ENCODE peak calls at places on chromosome 14, in eight cellular contexts. Q, P, Y, G, O, R, T and E are unnamed samples.

GRCh38 chr14:89853976-89854693 is 100.4 kb downstream of the EFCAB11 start:
- DNase-seq in Q (no peak), P (no peak), Y (no peak), G (no peak), O (peak), R (peak), T (no peak), E (no peak)

GRCh38 chr14:70972107-70972976 is 65.1 kb downstream of the PCNX1 start:
- DNase-seq in Q (peak), P (peak), Y (peak), G (peak), O (peak), R (peak), T (peak), E (peak)

GRCh38 chr14:66965831-66966230 is 223.4 kb upstream of the GARIN2 start:
- DNase-seq in Q (peak), P (no peak), Y (no peak), G (no peak), O (no peak), R (no peak), T (no peak), E (no peak)

GRCh38 chr14:24662753-24663152 is 28.8 kb upstream of the GZMB start:
- DNase-seq in Q (no peak), P (no peak), Y (no peak), G (no peak), O (no peak), R (no peak), T (peak), E (no peak)

GRCh38 chr14:32134448-32135070 is 57.5 kb downstream of the ARHGAP5 start:
- DNase-seq in Q (peak), P (no peak), Y (no peak), G (no peak), O (no peak), R (peak), T (no peak), E (no peak)

GRCh38 chr14:77682158-77682553 is 25.7 kb downstream of the ALKBH1 start:
- DNase-seq in Q (peak), P (no peak), Y (no peak), G (no peak), O (no peak), R (no peak), T (no peak), E (no peak)

GRCh38 chr14:39247256-39247655 is 13.5 kb downstream of the MIA2 start:
- DNase-seq in Q (peak), P (no peak), Y (no peak), G (no peak), O (peak), R (peak), T (no peak), E (no peak)

GRCh38 chr14:90545966-90546751 is 149.3 kb downstream of the CALM1 start:
- DNase-seq in Q (no peak), P (no peak), Y (peak), G (no peak), O (peak), R (no peak), T (no peak), E (peak)

GRCh38 chr14:51487848-51488247 is 163.9 kb upstream of the FRMD6 start:
- DNase-seq in Q (no peak), P (no peak), Y (no peak), G (no peak), O (no peak), R (no peak), T (no peak), E (no peak)

GRCh38 chr14:29554335-29554734 is 373.3 kb downstream of the PRKD1 start:
- DNase-seq in Q (no peak), P (no peak), Y (no peak), G (no peak), O (no peak), R (no peak), T (no peak), E (no peak)

GRCh38 chr14:35406811-35407630 is 2.5 kb upstream of the NFKBIA start:
- DNase-seq in Q (peak), P (no peak), Y (no peak), G (no peak), O (peak), R (no peak), T (no peak), E (no peak)

GRCh38 chr14:32623300-32624093 is 294.4 kb downstream of the AKAP6 start:
- DNase-seq in Q (no peak), P (no peak), Y (no peak), G (no peak), O (peak), R (no peak), T (no peak), E (no peak)

DNA sequence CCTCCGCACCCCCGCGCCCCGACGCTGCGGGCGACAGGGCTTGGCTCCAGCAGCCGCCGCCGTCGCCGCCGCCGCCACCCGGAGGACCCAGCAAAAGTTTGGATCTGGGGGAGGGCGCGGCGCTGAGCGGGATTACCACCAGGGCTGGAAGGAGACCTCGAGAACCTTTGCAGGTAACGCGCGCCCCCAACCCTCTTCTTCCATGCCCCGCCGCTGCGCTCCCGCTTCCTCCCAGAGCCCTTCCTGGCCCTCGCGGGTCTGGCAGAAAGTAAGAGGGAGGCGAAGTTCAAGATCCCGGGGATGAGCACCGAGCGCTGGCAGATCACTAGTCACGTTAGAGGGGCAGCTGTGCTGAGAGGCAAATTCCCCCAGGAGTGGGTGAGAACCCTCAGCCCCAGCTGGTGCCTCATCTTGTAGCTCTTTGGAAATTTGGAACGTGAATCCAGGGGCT is 3.9 kb downstream of the FLRT2 start:
- DNase-seq in Q (peak), P (peak), Y (peak), G (peak), O (no peak), R (no peak), T (peak), E (peak)
- H3K4me3 ChIP-seq in Q (peak), P (peak), Y (peak), G (peak), O (peak), R (peak), T (peak), E (peak)

GRCh38 chr14:33951183-33951840 is 438 bp upstream of the EGLN3 start:
- DNase-seq in Q (no peak), P (no peak), Y (no peak), G (no peak), O (no peak), R (no peak), T (peak), E (no peak)

GRCh38 chr14:33949051-33950037 is 1.5 kb downstream of the EGLN3 start:
- DNase-seq in Q (no peak), P (no peak), Y (no peak), G (no peak), O (no peak), R (no peak), T (peak), E (no peak)

GRCh38 chr14:33950320-33951182 is at the start of gene EGLN3:
- DNase-seq in Q (peak), P (peak), Y (peak), G (peak), O (peak), R (peak), T (peak), E (peak)

GRCh38 chr14:33946679-33947078 is 4.2 kb downstream of the EGLN3 start:
- DNase-seq in Q (no peak), P (no peak), Y (no peak), G (no peak), O (no peak), R (no peak), T (no peak), E (no peak)

DNA sequence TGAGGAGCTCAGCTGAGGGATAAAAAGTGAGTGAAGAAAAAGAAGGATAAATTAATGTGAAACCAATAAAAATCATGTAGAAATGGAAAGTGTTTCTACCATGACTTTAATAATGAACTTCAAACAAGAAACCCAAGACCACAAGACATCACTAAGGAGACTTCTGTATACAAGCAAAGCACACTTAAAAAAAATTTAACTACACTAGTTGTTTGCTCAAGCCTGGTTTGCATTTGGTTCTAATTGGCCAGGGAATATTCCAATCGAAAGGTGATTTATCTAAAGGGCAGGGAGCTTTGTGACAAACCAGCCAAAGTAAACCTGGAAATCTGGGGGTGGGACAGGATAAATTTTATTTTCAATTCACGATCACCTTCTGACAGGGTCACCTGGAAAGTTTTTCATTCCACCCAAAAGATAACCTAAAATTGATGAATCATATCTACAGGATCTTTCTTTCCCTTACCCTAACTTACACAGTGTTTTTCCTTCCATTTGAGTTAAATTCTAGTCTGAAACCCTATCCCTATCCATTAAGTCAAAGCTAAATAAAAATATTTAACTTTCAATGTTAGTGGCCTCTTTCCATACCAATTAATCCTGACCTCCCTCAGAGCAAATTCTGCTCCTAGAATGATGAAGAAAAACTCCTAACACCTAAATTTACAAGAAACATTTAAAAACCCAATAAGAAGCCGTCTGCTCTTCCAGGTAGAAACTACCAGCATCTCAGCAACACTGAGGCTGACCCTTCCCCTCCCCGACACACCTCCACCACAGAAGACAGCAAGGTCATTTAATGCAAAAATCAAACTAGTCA is 2.5 kb downstream of the EGLN3 start:
- DNase-seq in Q (no peak), P (no peak), Y (no peak), G (no peak), O (no peak), R (no peak), T (peak), E (no peak)
- H3K4me3 ChIP-seq in Q (no peak), P (peak), Y (peak), G (no peak), O (no peak), R (no peak), T (peak), E (no peak)

GRCh38 chr14:93789366-93790130 is 1.3 kb upstream of the PRIMA1 start:
- DNase-seq in Q (no peak), P (no peak), Y (no peak), G (no peak), O (no peak), R (no peak), T (peak), E (no peak)

GRCh38 chr14:93790966-93791365 is 2.7 kb upstream of the PRIMA1 start:
- DNase-seq in Q (no peak), P (no peak), Y (no peak), G (no peak), O (no peak), R (no peak), T (no peak), E (no peak)

GRCh38 chr14:93787465-93788306 is 599 bp downstream of the PRIMA1 start:
- DNase-seq in Q (no peak), P (no peak), Y (no peak), G (no peak), O (no peak), R (no peak), T (peak), E (no peak)

GRCh38 chr14:93788557-93789365 is 476 bp upstream of the PRIMA1 start:
- DNase-seq in Q (no peak), P (no peak), Y (peak), G (peak), O (no peak), R (no peak), T (peak), E (peak)

GRCh38 chr14:93788307-93788556 is at the start of gene PRIMA1:
- DNase-seq in Q (no peak), P (no peak), Y (no peak), G (no peak), O (no peak), R (no peak), T (peak), E (no peak)
- H3K4me3 ChIP-seq in Q (no peak), P (peak), Y (peak), G (peak), O (no peak), R (no peak), T (peak), E (no peak)

DNA sequence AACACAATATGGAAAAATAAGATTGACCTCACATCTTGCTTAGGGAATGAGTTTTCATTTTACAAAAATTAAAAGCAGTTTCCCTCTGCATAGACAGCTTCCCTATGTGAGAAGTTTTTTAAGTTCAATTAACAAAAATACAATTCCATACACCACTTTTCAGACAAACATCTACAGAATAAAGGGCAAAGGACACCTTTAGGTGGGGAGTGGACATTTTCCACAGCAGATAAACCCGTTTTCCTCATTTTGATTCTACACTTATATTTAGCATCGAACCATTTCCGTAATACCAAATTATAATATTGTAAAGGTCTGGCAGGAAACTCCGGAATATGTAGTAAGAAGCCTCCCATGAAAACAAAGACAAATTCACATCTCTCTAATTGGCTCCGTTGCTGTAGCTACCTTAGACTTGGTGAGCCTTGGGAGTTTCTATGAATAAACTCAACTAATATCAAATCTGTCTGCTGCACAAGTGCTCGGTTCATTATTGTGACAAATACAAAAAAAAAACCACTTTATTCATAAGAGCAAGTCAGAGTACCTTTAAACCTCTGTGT is 1.7 kb downstream of the ARMH4 start:
- DNase-seq in Q (no peak), P (no peak), Y (no peak), G (no peak), O (no peak), R (no peak), T (no peak), E (no peak)
- H3K4me3 ChIP-seq in Q (no peak), P (no peak), Y (peak), G (no peak), O (no peak), R (no peak), T (no peak), E (no peak)

DNA sequence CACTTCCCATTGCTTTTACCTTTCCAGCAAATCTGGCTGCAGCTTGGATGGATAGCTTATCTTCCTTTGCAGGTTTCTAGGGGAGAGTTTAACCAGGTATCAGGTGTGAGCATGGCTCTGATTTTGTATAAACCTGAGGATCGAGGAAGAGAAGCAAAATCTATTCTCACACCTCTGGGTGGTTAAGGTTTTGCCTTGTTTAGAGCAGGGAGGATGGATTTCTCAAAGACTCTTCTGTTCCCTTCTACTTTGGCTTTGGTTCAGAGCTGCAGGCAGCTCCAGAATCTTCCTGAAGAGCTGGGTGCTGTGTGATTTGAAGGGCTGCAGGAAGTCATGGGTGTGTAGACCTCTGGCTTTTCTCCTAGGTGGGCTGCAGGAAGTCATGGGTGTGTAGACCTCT is 1.7 kb downstream of the JDP2 start:
- DNase-seq in Q (no peak), P (no peak), Y (no peak), G (no peak), O (no peak), R (no peak), T (no peak), E (no peak)
- H3K4me3 ChIP-seq in Q (peak), P (peak), Y (peak), G (peak), O (no peak), R (peak), T (peak), E (no peak)

DNA sequence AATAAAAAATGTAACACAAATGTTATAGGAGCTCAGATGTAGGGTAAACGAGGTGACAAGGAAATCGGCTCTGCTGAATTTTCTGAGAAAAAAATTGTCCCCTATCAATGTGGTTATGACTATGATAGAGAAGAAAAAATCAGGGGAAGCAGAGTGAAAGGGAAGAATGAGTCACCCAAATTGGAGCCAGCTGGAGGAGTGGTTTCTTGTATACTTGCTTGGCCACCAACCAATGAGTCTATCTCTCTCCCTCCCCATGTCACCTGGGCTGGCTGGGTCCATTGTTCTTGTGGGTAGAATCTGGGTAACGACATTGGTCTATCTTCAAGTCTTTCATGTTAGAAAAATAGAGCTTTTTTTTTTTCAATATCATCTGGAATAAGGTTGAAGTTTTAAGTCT is 196.6 kb upstream of the FLRT2 start:
- DNase-seq in Q (peak), P (no peak), Y (no peak), G (no peak), O (peak), R (peak), T (no peak), E (no peak)
- H3K4me3 ChIP-seq in Q (no peak), P (no peak), Y (no peak), G (no peak), O (no peak), R (no peak), T (no peak), E (no peak)